ENCODE peak calls at places on chromosome 1, in four cellular contexts. K is HEK293T, Z is A549, H is K562. O is an unnamed sample.

GRCh38 chr1:44616991-44617702 is 57.1 kb downstream of the TMEM53 start:
- DNase-seq in K (no peak), Z (no peak), H (no peak), O (peak)

GRCh38 chr1:91806146-91806545 is 79.8 kb downstream of the TGFBR3 start:
- DNase-seq in K (no peak), Z (no peak), H (no peak), O (no peak)

GRCh38 chr1:70314706-70315304 is 39.7 kb downstream of the ANKRD13C start:
- DNase-seq in Z (peak), K (peak), H (no peak), O (no peak)

GRCh38 chr1:90175490-90176157 is 180.7 kb downstream of the ZNF326 start:
- DNase-seq in H (no peak), Z (no peak), K (no peak), O (no peak)

GRCh38 chr1:84598846-84599741 is 24.9 kb upstream of the CTBS start:
- DNase-seq in Z (no peak), K (no peak), H (no peak), O (peak)

GRCh38 chr1:43986712-43987111 is 4.7 kb upstream of the CCDC24 start:
- DNase-seq in K (no peak), H (no peak), Z (no peak), O (no peak)

GRCh38 chr1:161244888-161245287 is 6.9 kb upstream of the NR1I3 start:
- DNase-seq in K (no peak), Z (no peak), H (no peak), O (no peak)

GRCh38 chr1:30315185-30315960 is 408.0 kb downstream of the MATN1 start:
- DNase-seq in Z (no peak), K (peak), H (no peak), O (peak)

GRCh38 chr1:36095760-36096405 is 7.2 kb downstream of the ADPRS start:
- DNase-seq in Z (no peak), H (no peak), K (no peak), O (no peak)

GRCh38 chr1:10773851-10774614 is 22.4 kb downstream of the CASZ1 start:
- DNase-seq in H (no peak), K (no peak), Z (no peak), O (no peak)

GRCh38 chr1:153783233-153784190 is 8.3 kb downstream of the SLC27A3 start:
- DNase-seq in H (peak), Z (peak), K (peak), O (peak)

GRCh38 chr1:209692296-209692695 is 12.3 kb upstream of the HSD11B1 start:
- DNase-seq in Z (no peak), H (no peak), K (no peak), O (no peak)

GRCh38 chr1:209692745-209693504 is 11.7 kb upstream of the HSD11B1 start:
- DNase-seq in K (peak), H (peak), Z (peak), O (peak)

GRCh38 chr1:209702832-209703231 is 1.8 kb upstream of the HSD11B1 start:
- DNase-seq in Z (no peak), H (no peak), K (no peak), O (no peak)

GRCh38 chr1:209696673-209697072 is 8.0 kb upstream of the HSD11B1 start:
- DNase-seq in Z (no peak), H (no peak), K (no peak), O (no peak)

GRCh38 chr1:209697082-209697481 is 7.6 kb upstream of the HSD11B1 start:
- DNase-seq in H (no peak), K (no peak), Z (no peak), O (no peak)
- TF ChIP-seq BHLHE40 in H (no peak), K (no peak), Z (no peak), O (no peak)

GRCh38 chr1:1407101-1407956 is at the start of gene MRPL20:
- DNase-seq in K (peak), Z (peak), H (peak), O (peak)

GRCh38 chr1:1407957-1408318 is 845 bp upstream of the MRPL20 start:
- DNase-seq in K (no peak), H (peak), Z (no peak), O (no peak)

GRCh38 chr1:1415751-1416150 is 5.3 kb downstream of the ANKRD65 start:
- DNase-seq in H (no peak), Z (no peak), K (no peak), O (no peak)

GRCh38 chr1:1406821-1407100 is 332 bp downstream of the MRPL20 start:
- DNase-seq in K (no peak), H (no peak), Z (no peak), O (no peak)

DNA sequence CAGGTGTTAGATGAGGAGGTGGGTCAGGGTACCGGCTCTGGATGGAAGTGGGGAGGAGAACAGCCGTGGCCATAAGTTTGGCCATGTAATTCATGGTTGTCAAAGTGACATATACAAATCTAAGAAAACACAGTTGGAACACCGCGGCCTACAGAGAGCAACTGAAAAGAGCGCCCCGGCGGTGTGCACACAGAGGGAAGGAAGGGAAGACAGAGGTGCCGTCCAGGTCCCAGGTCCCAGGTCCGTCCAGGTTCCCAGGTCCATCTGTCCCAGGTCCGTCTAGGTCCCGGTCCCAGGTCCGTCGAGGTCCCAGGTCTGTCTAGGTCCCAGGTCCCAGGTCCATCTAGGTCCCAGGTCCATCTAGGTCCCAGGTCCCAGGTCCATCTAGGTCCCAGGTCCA is 4.5 kb upstream of the MRPL20 start:
- DNase-seq in H (no peak), Z (no peak), K (no peak), O (no peak)
- TF ChIP-seq BHLHE40 in H (no peak), Z (no peak), K (no peak), O (no peak)

DNA sequence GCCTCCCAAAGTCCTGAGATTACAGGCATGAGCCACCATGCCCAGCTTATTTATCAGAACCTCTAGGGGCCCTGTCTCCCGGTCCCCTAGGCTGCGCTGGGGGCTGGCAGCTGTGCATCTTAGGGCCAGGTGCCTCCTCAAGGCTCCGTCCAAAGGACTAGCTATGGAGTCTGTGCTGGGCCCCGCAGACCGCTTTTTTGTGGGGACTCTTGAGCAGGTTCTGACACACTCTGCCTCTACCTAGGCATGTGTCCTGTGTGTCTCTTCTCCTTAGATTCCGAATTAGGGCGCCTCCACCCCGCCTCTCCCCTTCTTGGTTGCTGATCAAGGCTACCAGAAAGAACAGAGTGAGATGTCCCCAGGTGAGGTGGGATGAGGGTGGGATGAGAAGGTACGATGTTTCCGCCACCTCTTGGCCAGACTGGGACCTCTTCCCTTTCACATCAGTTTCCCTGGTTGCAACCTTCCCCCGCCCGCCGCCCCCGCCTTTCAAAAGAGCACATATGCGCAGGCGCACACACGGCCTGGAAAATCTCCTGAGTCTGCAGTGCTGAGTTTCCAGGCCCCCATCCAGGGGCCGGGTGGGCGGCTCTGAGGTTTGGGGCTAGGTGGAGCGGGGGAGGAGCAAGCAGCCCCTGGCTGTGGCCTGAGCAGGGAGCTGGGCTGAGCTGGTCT is 5.0 kb upstream of the PTPN7 start:
- DNase-seq in K (no peak), H (peak), Z (no peak), O (no peak)
- TF ChIP-seq BHLHE40 in K (no peak), H (no peak), Z (no peak), O (no peak)

DNA sequence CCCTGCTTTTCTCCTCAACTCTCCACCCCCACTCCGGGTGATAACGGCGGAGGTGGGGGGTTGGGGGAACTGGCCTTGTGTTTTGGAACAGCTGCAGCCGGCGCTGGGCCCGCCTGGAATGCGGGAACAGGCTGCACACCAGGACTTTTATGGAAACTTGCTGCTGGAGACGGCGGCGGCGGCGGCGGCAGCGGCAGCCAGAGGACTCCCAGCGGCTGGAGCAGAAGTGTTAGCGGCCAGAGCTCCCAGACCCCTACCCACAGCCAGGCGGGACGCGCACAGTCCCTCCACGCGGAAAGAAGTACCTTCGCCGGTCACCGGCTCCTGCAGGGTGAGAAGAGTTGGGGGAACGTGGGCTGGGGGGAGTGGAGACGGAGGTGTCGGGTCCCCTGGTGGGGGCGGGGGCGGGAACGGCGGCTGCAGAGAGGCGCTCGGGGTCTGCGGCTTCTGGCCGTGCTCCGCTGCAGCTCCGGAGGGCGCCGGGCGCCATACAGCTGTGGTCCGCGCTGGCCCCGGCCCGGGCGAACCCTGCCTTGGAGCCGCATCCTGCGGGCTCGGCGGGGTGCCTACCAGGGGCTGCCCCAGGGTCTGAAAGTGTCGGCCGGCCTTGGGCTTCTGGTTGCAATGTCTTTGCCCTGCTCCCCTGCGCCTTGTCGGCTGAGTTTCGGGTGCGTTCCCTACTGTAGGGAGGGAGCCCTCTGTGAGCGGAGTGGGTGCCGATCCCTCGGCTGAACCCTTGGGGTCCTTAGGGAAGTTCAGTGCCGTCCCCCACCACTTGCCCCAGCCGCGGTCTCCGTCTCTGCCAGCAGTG is at the start of gene NEXN:
- DNase-seq in H (peak), K (peak), Z (peak), O (peak)
- TF ChIP-seq BHLHE40 in H (no peak), K (no peak), Z (no peak), O (no peak)

DNA sequence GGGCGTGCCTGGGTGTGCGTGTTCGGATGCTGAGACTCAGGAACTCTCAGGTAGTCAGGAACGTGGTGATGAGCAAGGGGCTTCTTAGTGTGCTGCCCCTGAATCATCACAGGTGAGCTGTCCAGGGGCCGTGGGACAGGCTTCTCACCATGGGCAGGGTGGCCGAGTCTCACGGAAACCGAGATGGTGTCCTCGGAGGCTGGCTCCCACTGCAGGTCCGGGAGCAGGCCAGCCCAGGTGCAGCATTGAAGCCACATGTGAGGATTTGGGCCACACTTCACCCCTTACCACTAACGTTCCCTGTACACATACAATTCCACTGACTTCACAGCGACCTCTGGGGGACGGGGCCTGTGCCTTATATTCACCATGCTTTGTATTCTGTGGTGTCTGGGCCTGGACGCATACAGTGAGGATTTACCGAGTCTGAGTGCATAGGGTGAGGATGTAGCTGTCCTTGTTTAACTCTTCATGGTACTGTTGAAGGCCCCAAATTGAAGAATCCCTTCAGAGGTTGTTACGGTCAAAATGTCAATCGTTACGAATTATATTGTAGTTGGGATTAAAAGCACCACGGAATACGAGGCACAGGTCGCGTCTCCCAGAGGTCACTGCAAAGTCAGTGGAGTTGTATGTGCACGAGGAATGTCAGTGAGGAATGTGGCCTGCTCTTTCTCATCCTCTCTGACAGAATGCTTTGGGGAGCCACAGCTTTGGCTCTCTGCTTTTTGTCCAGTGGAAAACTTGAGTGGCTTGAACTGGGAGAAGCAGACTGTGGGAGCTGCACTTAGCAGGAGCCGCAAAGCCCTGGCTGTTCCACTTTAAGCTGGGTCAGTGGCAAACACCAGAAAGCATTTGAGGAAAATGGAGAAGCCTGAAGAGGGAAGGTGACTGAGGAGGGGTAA is 95.3 kb downstream of the MTR start:
- DNase-seq in Z (no peak), K (no peak), H (no peak), O (no peak)
- TF ChIP-seq BHLHE40 in Z (no peak), K (no peak), H (no peak), O (no peak)

GRCh38 chr1:171645553-171646336 is 6.7 kb downstream of the MYOC start:
- DNase-seq in H (no peak), K (no peak), Z (no peak), O (no peak)
- TF ChIP-seq BHLHE40 in H (no peak), K (no peak), Z (no peak), O (no peak)

DNA sequence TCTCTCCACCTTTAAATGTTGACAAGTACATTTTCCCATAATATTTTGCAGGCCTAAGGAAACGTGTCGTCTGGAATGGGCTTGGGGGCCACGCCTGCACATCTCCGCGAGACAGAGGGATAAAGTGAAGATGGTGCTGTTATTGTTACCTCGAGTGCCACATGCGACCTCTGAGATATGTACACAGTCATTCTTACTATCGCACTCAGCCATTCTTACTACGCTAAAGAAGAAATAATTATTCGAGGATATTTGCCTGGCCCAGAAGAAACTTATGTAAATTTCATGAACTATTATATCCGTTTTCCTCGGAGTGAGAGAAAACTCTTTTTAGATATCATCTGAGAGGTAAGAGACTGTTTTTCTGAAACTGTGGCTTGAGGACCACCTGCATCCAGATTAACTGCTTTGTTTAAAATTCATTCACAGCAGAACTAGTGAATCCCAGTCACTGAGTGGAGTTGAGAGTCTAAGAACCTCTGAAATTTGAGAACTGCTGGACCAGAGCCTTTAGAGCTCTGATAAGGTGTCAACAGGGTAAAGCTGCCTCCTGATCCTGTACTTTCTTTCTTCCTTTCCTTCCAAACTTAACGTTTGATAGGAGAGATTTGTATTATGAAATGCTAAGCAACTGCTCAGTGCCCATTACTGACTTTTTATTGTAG is 808 bp downstream of the EXO1 start:
- DNase-seq in H (peak), K (no peak), Z (no peak), O (no peak)
- TF ChIP-seq BHLHE40 in H (no peak), K (no peak), Z (no peak), O (no peak)